ENCODE peak calls at places on chromosomes 6 and 20, in four cellular contexts. F, X, U and G are unnamed samples.

GRCh38 chr6:11580686-11581085 is 43.1 kb downstream of the TMEM170B start:
- DNase-seq in F (no peak), X (no peak), U (no peak), G (no peak)

GRCh38 chr20:34512266-34512954 is 3.8 kb upstream of the DYNLRB1 start:
- DNase-seq in F (no peak), X (no peak), U (no peak), G (no peak)

GRCh38 chr6:136307351-136307750 is 17.7 kb upstream of the BCLAF1 start:
- DNase-seq in F (no peak), X (no peak), U (no peak), G (no peak)

GRCh38 chr6:11113038-11113437 is 1.5 kb upstream of the ERVFRD-1 start:
- DNase-seq in F (no peak), X (no peak), U (no peak), G (no peak)

GRCh38 chr6:28719275-28719940 is 193.7 kb downstream of the GPX5 start:
- DNase-seq in F (no peak), X (no peak), U (no peak), G (no peak)

GRCh38 chr20:8667306-8667705 is 401.6 kb upstream of the PLCB4 start:
- DNase-seq in F (no peak), X (no peak), U (peak), G (no peak)

GRCh38 chr6:50381106-50381415 is 331.3 kb upstream of the DEFB112 start:
- DNase-seq in F (no peak), X (no peak), U (no peak), G (no peak)

GRCh38 chr20:4060054-4060795 is 44.9 kb upstream of the RNF24 start:
- DNase-seq in F (no peak), X (no peak), U (peak), G (no peak)

GRCh38 chr6:111692327-111693164 is 86.9 kb upstream of the TRAF3IP2 start:
- DNase-seq in F (peak), X (no peak), U (no peak), G (no peak)

GRCh38 chr20:50277064-50277415 is 86.4 kb downstream of the CEBPB start:
- DNase-seq in F (no peak), X (no peak), U (no peak), G (no peak)

GRCh38 chr6:5580736-5581568 is 319.6 kb downstream of the FARS2 start:
- DNase-seq in F (no peak), X (peak), U (no peak), G (no peak)

GRCh38 chr6:157283900-157284737 is 39.2 kb downstream of the TMEM242 start:
- DNase-seq in F (no peak), X (no peak), U (no peak), G (peak)